ENCODE peak calls at places on chromosomes 6 and 20, in five cellular contexts. M is tibial nerve, D is AG04450, A is WERI-Rb-1, T is sigmoid colon. X is an unnamed sample. For H3K9me3, the result is how much of the 10 kb centered on the place peaks cover.

GRCh38 chr6:122130026-122130348 is 269.5 kb upstream of the HSF2 start:
- DNase-seq in T (no peak), M (no peak), D (no peak), A (no peak), X (no peak)

GRCh38 chr6:21665436-21666199 is 72.1 kb downstream of the SOX4 start:
- DNase-seq in A (no peak), T (no peak), M (no peak), D (no peak), X (no peak)

GRCh38 chr6:33000053-33000452 is 9.3 kb downstream of the HLA-DOA start:
- DNase-seq in D (no peak), A (peak), M (no peak), T (no peak), X (no peak)

GRCh38 chr6:119172813-119173212 is 94.3 kb upstream of the FAM184A start:
- DNase-seq in D (no peak), A (no peak), T (no peak), M (no peak), X (no peak)

GRCh38 chr6:40550096-40550731 is 37.0 kb downstream of the LRFN2 start:
- DNase-seq in M (no peak), A (peak), T (no peak), D (peak), X (no peak)

GRCh38 chr6:72939029-72939428 is 286.3 kb downstream of the KHDC1L start:
- DNase-seq in A (no peak), D (no peak), M (no peak), T (no peak), X (no peak)

GRCh38 chr6:167572841-167573271 is 248.0 kb downstream of the TTLL2 start:
- DNase-seq in D (no peak), A (no peak), M (no peak), T (peak), X (no peak)

GRCh38 chr6:16208989-16209388 is 29.4 kb upstream of the GMPR start:
- DNase-seq in A (no peak), T (no peak), D (no peak), M (no peak), X (no peak)

GRCh38 chr20:50144362-50144761 is 9.2 kb downstream of the PEDS1 start:
- DNase-seq in A (no peak), D (peak), T (peak), M (peak), X (no peak)

GRCh38 chr6:105644073-105644489 is 241.2 kb upstream of the PREP start:
- DNase-seq in T (no peak), D (no peak), A (no peak), M (no peak), X (no peak)

GRCh38 chr20:31256959-31257358 is 505 bp upstream of the DEFB115 start:
- DNase-seq in D (no peak), T (no peak), M (no peak), A (no peak), X (no peak)
- H3K9me3 ChIP-seq in D (under half), T (under half), M (under half), A (under half), X (under half)

DNA sequence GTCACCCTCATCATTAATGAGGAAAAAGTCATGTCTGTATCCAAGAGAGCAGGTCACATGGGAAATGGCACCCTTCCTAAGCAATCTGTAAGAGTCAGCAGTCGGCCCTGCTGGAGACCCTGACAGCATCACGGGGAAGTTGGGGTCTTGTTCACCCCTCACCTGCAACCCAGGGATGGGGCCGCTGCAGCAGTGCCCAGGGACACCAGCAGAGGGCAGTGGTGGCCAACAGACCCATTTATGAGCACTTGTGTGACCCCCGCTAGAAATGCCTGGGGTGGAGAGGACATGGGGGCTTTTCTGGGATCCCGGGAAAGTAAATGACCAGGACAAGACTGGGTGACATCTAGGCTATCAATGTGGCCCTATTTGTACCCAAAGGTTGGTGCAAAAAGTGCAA is 35.9 kb downstream of the ANKRD60 start:
- DNase-seq in M (no peak), A (no peak), T (no peak), D (no peak), X (peak)
- H3K9me3 ChIP-seq in M (under half), A (under half), T (under half), D (under half), X (under half)

GRCh38 chr6:169393753-169394152 is 140.1 kb upstream of the THBS2 start:
- DNase-seq in A (no peak), D (no peak), M (no peak), T (no peak), X (no peak)
- H3K9me3 ChIP-seq in A (under half), D (under half), M (under half), T (under half), X (under half)

GRCh38 chr6:45138765-45139164 is 189.4 kb upstream of the RUNX2 start:
- DNase-seq in A (no peak), T (no peak), D (no peak), M (no peak), X (no peak)
- H3K9me3 ChIP-seq in A (under half), T (under half), D (under half), M (under half), X (under half)

DNA sequence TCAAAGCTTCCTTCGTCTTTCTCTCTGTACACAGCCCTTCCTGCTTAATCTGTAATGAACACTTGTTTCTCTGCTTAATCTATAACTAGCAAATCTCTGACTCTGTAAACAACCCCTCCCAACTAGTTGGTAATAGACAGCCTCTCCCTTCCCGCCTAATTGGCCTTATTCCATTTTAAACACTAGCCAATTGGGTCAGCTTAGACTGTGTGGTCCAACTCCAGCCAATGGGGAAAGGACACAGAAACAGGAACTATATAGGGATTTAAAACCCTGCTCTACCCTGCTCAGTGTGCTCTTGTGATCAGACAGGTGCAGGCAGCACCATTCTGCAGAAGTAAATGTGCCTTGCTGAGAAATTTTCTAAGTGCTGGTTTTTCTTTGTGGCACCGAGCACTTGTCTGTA is 18.5 kb downstream of the CHD6 start:
- DNase-seq in T (no peak), A (no peak), M (no peak), D (no peak), X (no peak)
- H3K9me3 ChIP-seq in T (under half), A (under half), M (under half), D (under half), X (under half)

DNA sequence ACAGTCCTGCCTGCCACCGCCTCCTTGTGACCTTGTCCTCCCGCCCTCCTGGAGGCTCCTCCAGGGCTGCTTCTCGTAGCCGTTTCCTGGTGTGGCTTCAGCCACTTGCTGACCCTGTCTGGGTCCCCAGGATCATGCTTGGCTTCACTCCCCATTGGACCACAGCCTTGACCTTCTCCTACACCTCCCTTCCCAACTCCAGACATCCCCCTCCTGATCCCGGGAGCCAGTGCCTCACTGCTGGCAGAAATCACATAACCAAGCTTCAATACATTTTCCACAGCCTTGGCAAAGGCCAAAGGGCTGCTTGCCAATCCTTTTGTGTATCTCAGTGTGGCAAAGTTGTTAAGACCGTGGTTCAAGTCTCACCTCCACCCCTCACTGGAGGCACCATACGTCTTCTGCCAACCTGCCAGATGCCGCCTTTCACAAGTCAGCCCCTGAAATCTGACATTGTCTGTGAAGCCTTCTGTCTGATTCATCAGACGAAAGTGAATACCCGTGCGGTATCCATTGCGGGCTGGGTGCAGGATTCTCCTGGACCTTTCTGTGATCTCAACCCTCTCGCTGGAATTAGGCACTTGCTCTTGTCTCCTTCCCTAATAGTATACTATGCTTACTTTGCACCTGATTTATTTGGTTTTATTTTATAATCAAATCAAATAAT is 60.2 kb downstream of the PHACTR3 start:
- DNase-seq in T (no peak), M (no peak), D (no peak), A (no peak), X (no peak)
- H3K9me3 ChIP-seq in T (under half), M (under half), D (under half), A (under half), X (under half)

GRCh38 chr20:48727226-48727625 is 100.6 kb downstream of the PREX1 start:
- DNase-seq in M (no peak), T (no peak), D (no peak), A (no peak), X (no peak)
- H3K9me3 ChIP-seq in M (under half), T (under half), D (under half), A (under half), X (under half)

GRCh38 chr6:148671952-148672351 is 74.9 kb upstream of the UST start:
- DNase-seq in D (no peak), T (no peak), M (no peak), A (no peak), X (no peak)

GRCh38 chr6:148667395-148667794 is 79.4 kb upstream of the UST start:
- DNase-seq in T (no peak), A (no peak), M (no peak), D (no peak), X (no peak)

GRCh38 chr6:148671085-148671484 is 75.7 kb upstream of the UST start:
- DNase-seq in T (no peak), D (no peak), A (no peak), M (no peak), X (no peak)
- H3K9me3 ChIP-seq in T (under half), D (under half), A (under half), M (under half), X (under half)

X was measured in T-helper 17 cell.